ENCODE peak calls at places on chromosome 18, in seven cellular contexts. One of them, this sample, is unnamed.

GRCh38 chr18:27685071-27685470 is 491.9 kb downstream of the CDH2 start:
- DNase-seq in WERI-Rb-1: no peak
- DNase-seq in neural progenitor cell: no peak
- DNase-seq in OCI-LY7: no peak
- DNase-seq in upper lobe of right lung: no peak
- DNase-seq in body of pancreas: no peak
- DNase-seq in cardiac fibroblast: no peak
- DNase-seq in this sample: no peak

GRCh38 chr18:68397241-68398035 is 317.5 kb downstream of the TMX3 start:
- DNase-seq in cardiac fibroblast: no peak
- DNase-seq in neural progenitor cell: no peak
- DNase-seq in WERI-Rb-1: no peak
- DNase-seq in body of pancreas: no peak
- DNase-seq in OCI-LY7: no peak
- DNase-seq in upper lobe of right lung: no peak
- DNase-seq in this sample: no peak

GRCh38 chr18:64244571-64244970 is 95.7 kb upstream of the LINC00305 start:
- DNase-seq in upper lobe of right lung: no peak
- DNase-seq in OCI-LY7: no peak
- DNase-seq in WERI-Rb-1: peak
- DNase-seq in body of pancreas: no peak
- DNase-seq in cardiac fibroblast: no peak
- DNase-seq in neural progenitor cell: peak
- DNase-seq in this sample: no peak

GRCh38 chr18:42047721-42048120 is 92.7 kb downstream of the PIK3C3 start:
- DNase-seq in upper lobe of right lung: no peak
- DNase-seq in body of pancreas: no peak
- DNase-seq in neural progenitor cell: no peak
- DNase-seq in OCI-LY7: no peak
- DNase-seq in WERI-Rb-1: no peak
- DNase-seq in cardiac fibroblast: peak
- DNase-seq in this sample: no peak

GRCh38 chr18:63447066-63447465 is 24.8 kb upstream of the VPS4B start:
- DNase-seq in cardiac fibroblast: no peak
- DNase-seq in neural progenitor cell: no peak
- DNase-seq in OCI-LY7: no peak
- DNase-seq in upper lobe of right lung: no peak
- DNase-seq in WERI-Rb-1: no peak
- DNase-seq in body of pancreas: no peak
- DNase-seq in this sample: no peak

GRCh38 chr18:67692811-67693210 is 176.3 kb upstream of the DSEL start:
- DNase-seq in neural progenitor cell: no peak
- DNase-seq in upper lobe of right lung: no peak
- DNase-seq in body of pancreas: no peak
- DNase-seq in cardiac fibroblast: no peak
- DNase-seq in WERI-Rb-1: no peak
- DNase-seq in OCI-LY7: no peak
- DNase-seq in this sample: no peak

GRCh38 chr18:74899554-74899953 is 301.9 kb downstream of the ZNF407 start:
- DNase-seq in WERI-Rb-1: no peak
- DNase-seq in upper lobe of right lung: no peak
- DNase-seq in body of pancreas: peak
- DNase-seq in OCI-LY7: no peak
- DNase-seq in neural progenitor cell: no peak
- DNase-seq in cardiac fibroblast: peak
- DNase-seq in this sample: no peak

GRCh38 chr18:76530846-76531245 is 35.8 kb upstream of the ZNF516 start:
- DNase-seq in upper lobe of right lung: no peak
- DNase-seq in cardiac fibroblast: no peak
- DNase-seq in neural progenitor cell: no peak
- DNase-seq in WERI-Rb-1: peak
- DNase-seq in OCI-LY7: no peak
- DNase-seq in body of pancreas: no peak
- DNase-seq in this sample: no peak

GRCh38 chr18:57728941-57729511 is 74.1 kb downstream of the ATP8B1 start:
- DNase-seq in neural progenitor cell: no peak
- DNase-seq in cardiac fibroblast: no peak
- DNase-seq in body of pancreas: no peak
- DNase-seq in WERI-Rb-1: no peak
- DNase-seq in upper lobe of right lung: no peak
- DNase-seq in OCI-LY7: no peak
- DNase-seq in this sample: no peak

GRCh38 chr18:8450013-8450412 is 159.2 kb upstream of the RAB12 start:
- DNase-seq in body of pancreas: peak
- DNase-seq in neural progenitor cell: peak
- DNase-seq in upper lobe of right lung: no peak
- DNase-seq in WERI-Rb-1: peak
- DNase-seq in OCI-LY7: no peak
- DNase-seq in cardiac fibroblast: peak
- DNase-seq in this sample: no peak

GRCh38 chr18:3447035-3447894 is 2.7 kb upstream of the TGIF1 start:
- DNase-seq in upper lobe of right lung: peak
- DNase-seq in OCI-LY7: no peak
- DNase-seq in cardiac fibroblast: peak
- DNase-seq in neural progenitor cell: peak
- DNase-seq in body of pancreas: peak
- DNase-seq in WERI-Rb-1: peak
- DNase-seq in this sample: no peak

GRCh38 chr18:67467188-67467587 is 49.3 kb downstream of the DSEL start:
- DNase-seq in OCI-LY7: no peak
- DNase-seq in neural progenitor cell: peak
- DNase-seq in body of pancreas: no peak
- DNase-seq in cardiac fibroblast: no peak
- DNase-seq in upper lobe of right lung: no peak
- DNase-seq in WERI-Rb-1: no peak
- DNase-seq in this sample: no peak

GRCh38 chr18:76730901-76731300 is 91.5 kb upstream of the ZNF236 start:
- DNase-seq in upper lobe of right lung: no peak
- DNase-seq in body of pancreas: no peak
- DNase-seq in WERI-Rb-1: no peak
- DNase-seq in cardiac fibroblast: no peak
- DNase-seq in OCI-LY7: no peak
- DNase-seq in neural progenitor cell: no peak
- DNase-seq in this sample: no peak

GRCh38 chr18:12233378-12233777 is 20.8 kb upstream of the CIDEA start:
- DNase-seq in OCI-LY7: no peak
- DNase-seq in neural progenitor cell: no peak
- DNase-seq in WERI-Rb-1: no peak
- DNase-seq in body of pancreas: no peak
- DNase-seq in upper lobe of right lung: no peak
- DNase-seq in cardiac fibroblast: no peak
- DNase-seq in this sample: no peak

GRCh38 chr18:48940854-48941531 is 9.8 kb downstream of the SMAD7 start:
- DNase-seq in body of pancreas: no peak
- DNase-seq in upper lobe of right lung: peak
- DNase-seq in WERI-Rb-1: no peak
- DNase-seq in cardiac fibroblast: no peak
- DNase-seq in OCI-LY7: no peak
- DNase-seq in neural progenitor cell: no peak
- DNase-seq in this sample: peak

GRCh38 chr18:2903006-2903405 is 56.2 kb downstream of the EMILIN2 start:
- DNase-seq in upper lobe of right lung: no peak
- DNase-seq in WERI-Rb-1: no peak
- DNase-seq in body of pancreas: no peak
- DNase-seq in neural progenitor cell: no peak
- DNase-seq in cardiac fibroblast: peak
- DNase-seq in OCI-LY7: no peak
- DNase-seq in this sample: no peak

GRCh38 chr18:10508546-10508945 is 17.3 kb upstream of the NAPG start:
- DNase-seq in neural progenitor cell: no peak
- DNase-seq in WERI-Rb-1: no peak
- DNase-seq in OCI-LY7: no peak
- DNase-seq in body of pancreas: no peak
- DNase-seq in upper lobe of right lung: no peak
- DNase-seq in cardiac fibroblast: peak
- DNase-seq in this sample: no peak

GRCh38 chr18:9025104-9025838 is 77.2 kb upstream of the NDUFV2 start:
- DNase-seq in upper lobe of right lung: no peak
- DNase-seq in cardiac fibroblast: no peak
- DNase-seq in WERI-Rb-1: peak
- DNase-seq in body of pancreas: no peak
- DNase-seq in neural progenitor cell: no peak
- DNase-seq in OCI-LY7: no peak
- DNase-seq in this sample: no peak

GRCh38 chr18:48889115-48889941 is 61.4 kb downstream of the SMAD7 start:
- DNase-seq in upper lobe of right lung: peak
- DNase-seq in neural progenitor cell: peak
- DNase-seq in OCI-LY7: no peak
- DNase-seq in body of pancreas: peak
- DNase-seq in WERI-Rb-1: peak
- DNase-seq in cardiac fibroblast: peak
- DNase-seq in this sample: no peak

GRCh38 chr18:3498705-3499451 is 48.9 kb downstream of the TGIF1 start:
- DNase-seq in body of pancreas: peak
- DNase-seq in upper lobe of right lung: peak
- DNase-seq in WERI-Rb-1: peak
- DNase-seq in cardiac fibroblast: peak
- DNase-seq in OCI-LY7: peak
- DNase-seq in neural progenitor cell: peak
- DNase-seq in this sample: peak

DNA sequence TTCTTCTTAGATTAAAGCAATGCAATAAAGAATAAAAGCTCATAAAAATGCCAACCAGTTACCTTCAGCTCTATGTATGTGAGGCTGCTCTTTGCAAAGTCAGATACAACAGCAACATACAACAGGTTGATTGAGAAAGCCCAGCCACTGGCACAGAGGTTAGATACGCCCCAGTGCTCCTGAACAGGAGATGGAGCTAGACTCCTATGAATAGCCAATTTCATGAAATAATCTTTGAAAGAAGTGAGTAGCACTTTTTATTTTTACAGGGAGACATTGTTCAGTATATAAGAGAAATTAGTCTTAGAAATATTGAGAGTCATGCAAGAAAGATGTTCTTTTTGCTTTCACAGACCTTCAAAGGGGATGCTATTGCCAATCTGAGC is 362.4 kb upstream of the MEX3C start:
- DNase-seq in neural progenitor cell: no peak
- DNase-seq in OCI-LY7: no peak
- DNase-seq in upper lobe of right lung: no peak
- DNase-seq in WERI-Rb-1: peak
- DNase-seq in body of pancreas: no peak
- DNase-seq in cardiac fibroblast: peak
- DNase-seq in this sample: no peak
- TF ChIP-seq CTCF in neural progenitor cell: peak
- TF ChIP-seq CTCF in OCI-LY7: no peak
- TF ChIP-seq CTCF in upper lobe of right lung: no peak
- TF ChIP-seq CTCF in WERI-Rb-1: peak
- TF ChIP-seq CTCF in body of pancreas: no peak
- TF ChIP-seq CTCF in cardiac fibroblast: no peak
- TF ChIP-seq CTCF in this sample: no peak

GRCh38 chr18:79610461-79611039 is 69.1 kb upstream of the CTDP1 start:
- DNase-seq in upper lobe of right lung: peak
- DNase-seq in WERI-Rb-1: peak
- DNase-seq in OCI-LY7: no peak
- DNase-seq in body of pancreas: peak
- DNase-seq in neural progenitor cell: no peak
- DNase-seq in cardiac fibroblast: no peak
- DNase-seq in this sample: no peak
- TF ChIP-seq CTCF in upper lobe of right lung: no peak
- TF ChIP-seq CTCF in WERI-Rb-1: no peak
- TF ChIP-seq CTCF in OCI-LY7: no peak
- TF ChIP-seq CTCF in body of pancreas: no peak
- TF ChIP-seq CTCF in neural progenitor cell: no peak
- TF ChIP-seq CTCF in cardiac fibroblast: no peak
- TF ChIP-seq CTCF in this sample: no peak

DNA sequence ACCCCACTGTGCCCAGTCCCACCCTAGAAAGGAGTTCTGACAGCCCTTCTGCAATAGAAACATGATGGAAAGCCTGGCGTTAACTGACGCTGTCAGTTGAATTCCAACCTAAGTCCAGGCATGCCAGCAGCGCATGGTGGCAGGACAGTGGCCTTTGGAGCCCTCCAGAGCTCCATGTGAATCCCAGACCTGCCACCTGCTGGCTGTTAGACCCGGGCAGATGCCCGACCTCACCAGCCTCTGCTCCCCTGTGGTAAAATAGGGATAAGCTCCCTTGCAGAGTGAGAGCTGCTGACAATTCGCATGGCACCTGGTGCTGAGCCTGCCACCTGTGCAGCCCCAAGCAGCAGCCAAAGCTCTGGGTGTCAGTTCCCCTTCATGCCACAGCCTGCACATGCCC is 138.6 kb downstream of the LOXHD1 start:
- DNase-seq in upper lobe of right lung: no peak
- DNase-seq in neural progenitor cell: peak
- DNase-seq in cardiac fibroblast: no peak
- DNase-seq in OCI-LY7: no peak
- DNase-seq in body of pancreas: no peak
- DNase-seq in WERI-Rb-1: peak
- DNase-seq in this sample: no peak
- TF ChIP-seq CTCF in upper lobe of right lung: peak
- TF ChIP-seq CTCF in neural progenitor cell: peak
- TF ChIP-seq CTCF in cardiac fibroblast: no peak
- TF ChIP-seq CTCF in OCI-LY7: no peak
- TF ChIP-seq CTCF in body of pancreas: no peak
- TF ChIP-seq CTCF in WERI-Rb-1: peak
- TF ChIP-seq CTCF in this sample: no peak

GRCh38 chr18:54206447-54206846 is 18.0 kb downstream of the MBD2 start:
- DNase-seq in WERI-Rb-1: no peak
- DNase-seq in neural progenitor cell: no peak
- DNase-seq in cardiac fibroblast: peak
- DNase-seq in body of pancreas: no peak
- DNase-seq in upper lobe of right lung: no peak
- DNase-seq in OCI-LY7: no peak
- DNase-seq in this sample: no peak
- TF ChIP-seq CTCF in WERI-Rb-1: no peak
- TF ChIP-seq CTCF in neural progenitor cell: no peak
- TF ChIP-seq CTCF in cardiac fibroblast: no peak
- TF ChIP-seq CTCF in body of pancreas: no peak
- TF ChIP-seq CTCF in upper lobe of right lung: no peak
- TF ChIP-seq CTCF in OCI-LY7: no peak
- TF ChIP-seq CTCF in this sample: no peak

GRCh38 chr18:51323941-51324340 is 126.5 kb upstream of the MEX3C start:
- DNase-seq in upper lobe of right lung: no peak
- DNase-seq in body of pancreas: no peak
- DNase-seq in neural progenitor cell: no peak
- DNase-seq in OCI-LY7: no peak
- DNase-seq in WERI-Rb-1: no peak
- DNase-seq in cardiac fibroblast: no peak
- DNase-seq in this sample: no peak
- TF ChIP-seq CTCF in upper lobe of right lung: no peak
- TF ChIP-seq CTCF in body of pancreas: no peak
- TF ChIP-seq CTCF in neural progenitor cell: no peak
- TF ChIP-seq CTCF in OCI-LY7: no peak
- TF ChIP-seq CTCF in WERI-Rb-1: no peak
- TF ChIP-seq CTCF in cardiac fibroblast: no peak
- TF ChIP-seq CTCF in this sample: no peak

This sample was measured in GM13977.